ENCODE peak calls at places on chromosomes 12 and 14, in six cellular contexts. G is lower lobe of right lung, S is H9, V is AG09319, R is colonic mucosa, J is MCF 10A. W is an unnamed sample.

GRCh38 chr12:81439344-81439743 is 319.8 kb downstream of the PPFIA2 start:
- DNase-seq in G (no peak), S (no peak), V (no peak), R (no peak), J (no peak), W (no peak)

GRCh38 chr14:95046711-95047681 is 110.3 kb downstream of the DICER1 start:
- DNase-seq in G (no peak), S (peak; percentile 18), V (no peak), R (peak; percentile 36), J (no peak), W (no peak)

GRCh38 chr12:113154351-113154973 is 4.9 kb downstream of the CFAP73 start:
- DNase-seq in G (no peak), S (peak; percentile 91), V (no peak), R (no peak), J (no peak), W (peak; percentile 28)

GRCh38 chr14:64971890-64972785 is at the start of gene RAB15:
- DNase-seq in G (no peak), S (no peak), V (no peak), R (peak; percentile 45), J (no peak), W (peak; percentile 31)

GRCh38 chr12:3357950-3358525 is 133.0 kb upstream of the PRMT8 start:
- DNase-seq in G (no peak), S (no peak), V (no peak), R (no peak), J (no peak), W (no peak)

GRCh38 chr14:90091393-90091792 is 29.6 kb downstream of the KCNK13 start:
- DNase-seq in G (no peak), S (no peak), V (peak; percentile 2), R (no peak), J (peak; percentile 89), W (peak; percentile 84)

GRCh38 chr12:106962291-106962690 is 6.6 kb downstream of the TMEM263 start:
- DNase-seq in G (no peak), S (no peak), V (no peak), R (no peak), J (no peak), W (no peak)

GRCh38 chr14:104723651-104724406 is at the start of gene ADSS1:
- DNase-seq in G (peak; percentile 83), S (peak; percentile 69), V (no peak), R (peak; percentile 81), J (peak; percentile 52), W (peak; percentile 56)

GRCh38 chr12:109084425-109084824 is 8.8 kb downstream of the ALKBH2 start:
- DNase-seq in G (no peak), S (no peak), V (no peak), R (no peak), J (no peak), W (no peak)

GRCh38 chr14:81728447-81728846 is 194.8 kb upstream of the SEL1L start:
- DNase-seq in G (no peak), S (no peak), V (no peak), R (no peak), J (no peak), W (no peak)

GRCh38 chr12:95548539-95549391 is 2.5 kb downstream of the USP44 start:
- DNase-seq in G (peak; percentile 76), S (peak; percentile 85), V (no peak), R (no peak), J (no peak), W (no peak)

GRCh38 chr14:95394981-95395737 is 75.5 kb upstream of the CLMN start:
- DNase-seq in G (no peak), S (no peak), V (no peak), R (no peak), J (peak; percentile 14), W (no peak)

GRCh38 chr12:19434538-19434937 is 4.8 kb upstream of the AEBP2 start:
- DNase-seq in G (no peak), S (no peak), V (no peak), R (no peak), J (no peak), W (no peak)

GRCh38 chr14:60106341-60106740 is 14.6 kb downstream of the PCNX4 start:
- DNase-seq in G (no peak), S (no peak), V (no peak), R (no peak), J (no peak), W (peak; percentile 58)

GRCh38 chr12:19415563-19415962 is 23.7 kb upstream of the AEBP2 start:
- DNase-seq in G (no peak), S (no peak), V (no peak), R (no peak), J (no peak), W (no peak)

GRCh38 chr14:55059333-55059732 is 7.9 kb downstream of the MAPK1IP1L start:
- DNase-seq in G (no peak), S (no peak), V (no peak), R (no peak), J (no peak), W (no peak)

GRCh38 chr12:5715076-5715475 is 230.0 kb downstream of the ANO2 start:
- DNase-seq in G (no peak), S (no peak), V (no peak), R (peak; percentile 70), J (no peak), W (no peak)

GRCh38 chr14:96631030-96631429 is 128.8 kb downstream of the PAPOLA start:
- DNase-seq in G (no peak), S (peak; percentile 15), V (no peak), R (no peak), J (no peak), W (no peak)

GRCh38 chr14:89486505-89486904 is 69.5 kb upstream of the FOXN3 start:
- DNase-seq in G (no peak), S (no peak), V (no peak), R (no peak), J (no peak), W (no peak)

GRCh38 chr12:109915171-109916040 is 15.3 kb downstream of the TCHP start:
- DNase-seq in G (no peak), S (no peak), V (no peak), R (no peak), J (no peak), W (no peak)

GRCh38 chr14:31128601-31129526 is 78.7 kb downstream of the HECTD1 start:
- DNase-seq in G (no peak), S (no peak), V (no peak), R (no peak), J (no peak), W (no peak)

GRCh38 chr12:112029326-112029725 is 16.1 kb downstream of the ERP29 start:
- DNase-seq in G (no peak), S (no peak), V (no peak), R (no peak), J (no peak), W (no peak)

GRCh38 chr12:130335517-130336392 is 1.9 kb upstream of the PIWIL1 start:
- DNase-seq in G (no peak), S (no peak), V (peak; percentile 2), R (peak; percentile 62), J (peak; percentile 60), W (peak; percentile 76)

GRCh38 chr12:127363392-127363791 is 903.6 kb upstream of the TMEM132C start:
- DNase-seq in G (no peak), S (peak; percentile 59), V (no peak), R (no peak), J (peak; percentile 45), W (no peak)

GRCh38 chr12:6824962-6825381 is 3.2 kb upstream of the P3H3 start:
- DNase-seq in G (no peak), S (peak; percentile 61), V (no peak), R (no peak), J (peak; percentile 26), W (peak; percentile 60)

GRCh38 chr12:55049676-55050075 is 29.9 kb downstream of the NEUROD4 start:
- DNase-seq in G (no peak), S (no peak), V (no peak), R (no peak), J (no peak), W (no peak)

GRCh38 chr14:30940886-30941285 is 66.5 kb downstream of the COCH start:
- DNase-seq in G (no peak), S (no peak), V (no peak), R (no peak), J (no peak), W (no peak)

GRCh38 chr14:56886471-56887062 is 76.3 kb upstream of the OTX2 start:
- DNase-seq in G (no peak), S (no peak), V (no peak), R (no peak), J (no peak), W (no peak)

GRCh38 chr14:61213930-61214329 is 67.2 kb downstream of the TMEM30B start:
- DNase-seq in G (no peak), S (no peak), V (no peak), R (no peak), J (no peak), W (no peak)

GRCh38 chr14:61215222-61216010 is 65.7 kb downstream of the TMEM30B start:
- DNase-seq in G (no peak), S (no peak), V (no peak), R (no peak), J (peak; percentile 18), W (peak; percentile 37)

GRCh38 chr14:61211476-61212262 is 69.5 kb downstream of the TMEM30B start:
- DNase-seq in G (no peak), S (no peak), V (no peak), R (no peak), J (no peak), W (no peak)

GRCh38 chr14:61213116-61213720 is 67.9 kb downstream of the TMEM30B start:
- DNase-seq in G (no peak), S (no peak), V (peak; percentile 54), R (no peak), J (peak; percentile 39), W (peak; percentile 45)

GRCh38 chr14:61212546-61212945 is 68.6 kb downstream of the TMEM30B start:
- DNase-seq in G (no peak), S (no peak), V (no peak), R (no peak), J (no peak), W (no peak)
- TF ChIP-seq CTCF in G (no peak), S (no peak), V (no peak), R (no peak), J (no peak), W (no peak)

DNA sequence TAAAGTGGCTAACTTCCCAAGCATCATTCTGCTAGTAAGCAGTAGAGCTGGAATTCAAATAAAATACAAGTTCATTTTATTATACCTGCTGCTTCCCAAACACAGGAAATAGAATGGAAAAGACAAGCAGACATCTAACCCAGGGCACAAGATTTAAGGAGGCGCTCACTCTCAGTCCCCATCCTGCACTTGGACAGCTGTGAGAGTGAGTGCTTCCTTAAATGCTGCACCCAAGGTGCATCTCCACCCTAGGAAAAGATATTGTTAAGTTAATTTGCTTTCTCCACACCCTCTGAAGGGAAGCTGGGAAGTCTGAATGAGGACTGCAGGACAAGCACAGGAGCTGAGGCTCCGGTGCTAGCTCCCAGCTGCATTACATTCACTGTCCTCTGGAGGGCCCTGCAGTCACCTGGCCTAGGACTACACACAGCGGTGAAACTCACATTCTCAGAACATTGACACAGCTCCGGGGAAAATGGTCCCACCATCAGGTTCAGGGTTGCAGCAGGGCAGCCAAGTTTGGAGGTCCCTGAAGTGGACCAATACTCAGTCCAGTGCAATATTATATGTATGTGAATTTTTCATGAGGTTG is 14.2 kb downstream of the HEBP1 start:
- DNase-seq in G (no peak), S (peak; percentile 88), V (no peak), R (peak; percentile 39), J (peak; percentile 55), W (peak; percentile 49)
- TF ChIP-seq CTCF in G (peak; percentile 49), S (peak; percentile 83), V (peak; percentile 39), R (peak; percentile 38), J (peak; percentile 30), W (peak; percentile 69)

GRCh38 chr12:17489452-17489851 is 600.5 kb downstream of the RERGL start:
- DNase-seq in G (no peak), S (peak; percentile 50), V (no peak), R (no peak), J (no peak), W (no peak)
- TF ChIP-seq CTCF in G (no peak), S (peak; percentile 57), V (no peak), R (no peak), J (no peak), W (no peak)

GRCh38 chr12:99746538-99746937 is 99.0 kb downstream of the GARIN6 start:
- DNase-seq in G (no peak), S (no peak), V (no peak), R (no peak), J (peak; percentile 8), W (no peak)
- TF ChIP-seq CTCF in G (no peak), S (peak; percentile 52), V (no peak), R (no peak), J (no peak), W (no peak)